ENCODE peak calls at places on chromosome 14, in ten cellular contexts. One of them, this sample, is unnamed.

GRCh38 chr14:91727121-91727520 is 4.8 kb downstream of the CATSPERB start:
- DNase-seq in SK-N-SH: no peak
- DNase-seq in dorsolateral prefrontal cortex: no peak
- DNase-seq in upper lobe of right lung: no peak
- DNase-seq in CD4-positive, alpha-beta T cell: no peak
- DNase-seq in caudate nucleus: no peak
- DNase-seq in CD4-positive, CD25-positive, alpha-beta regulatory T cell: no peak
- DNase-seq in Panc1: no peak
- DNase-seq in left ventricle myocardium inferior: no peak
- DNase-seq in foreskin keratinocyte: no peak
- DNase-seq in this sample: peak; percentile 39

GRCh38 chr14:76917158-76917596 is 91.0 kb downstream of the LRRC74A start:
- DNase-seq in SK-N-SH: peak; percentile 67
- DNase-seq in caudate nucleus: no peak
- DNase-seq in foreskin keratinocyte: peak; percentile 57
- DNase-seq in upper lobe of right lung: no peak
- DNase-seq in Panc1: no peak
- DNase-seq in CD4-positive, CD25-positive, alpha-beta regulatory T cell: no peak
- DNase-seq in CD4-positive, alpha-beta T cell: no peak
- DNase-seq in dorsolateral prefrontal cortex: no peak
- DNase-seq in left ventricle myocardium inferior: peak; percentile 47
- DNase-seq in this sample: peak; percentile 85

GRCh38 chr14:32453857-32454810 is 125.0 kb downstream of the AKAP6 start:
- DNase-seq in foreskin keratinocyte: peak; percentile 87
- DNase-seq in upper lobe of right lung: no peak
- DNase-seq in dorsolateral prefrontal cortex: no peak
- DNase-seq in CD4-positive, alpha-beta T cell: no peak
- DNase-seq in SK-N-SH: no peak
- DNase-seq in Panc1: no peak
- DNase-seq in caudate nucleus: no peak
- DNase-seq in left ventricle myocardium inferior: no peak
- DNase-seq in CD4-positive, CD25-positive, alpha-beta regulatory T cell: no peak
- DNase-seq in this sample: no peak

GRCh38 chr14:101947577-101947903 is 16.8 kb upstream of the DYNC1H1 start:
- DNase-seq in dorsolateral prefrontal cortex: no peak
- DNase-seq in left ventricle myocardium inferior: no peak
- DNase-seq in caudate nucleus: no peak
- DNase-seq in foreskin keratinocyte: no peak
- DNase-seq in CD4-positive, CD25-positive, alpha-beta regulatory T cell: no peak
- DNase-seq in SK-N-SH: peak; percentile 45
- DNase-seq in CD4-positive, alpha-beta T cell: no peak
- DNase-seq in Panc1: no peak
- DNase-seq in upper lobe of right lung: peak; percentile 68
- DNase-seq in this sample: no peak

GRCh38 chr14:79062226-79062625 is 892.1 kb downstream of the NRXN3 start:
- DNase-seq in left ventricle myocardium inferior: no peak
- DNase-seq in foreskin keratinocyte: no peak
- DNase-seq in dorsolateral prefrontal cortex: no peak
- DNase-seq in caudate nucleus: no peak
- DNase-seq in Panc1: no peak
- DNase-seq in SK-N-SH: no peak
- DNase-seq in upper lobe of right lung: no peak
- DNase-seq in CD4-positive, CD25-positive, alpha-beta regulatory T cell: no peak
- DNase-seq in CD4-positive, alpha-beta T cell: no peak
- DNase-seq in this sample: no peak

GRCh38 chr14:70821916-70822705 is 12.8 kb upstream of the MAP3K9 start:
- DNase-seq in foreskin keratinocyte: no peak
- DNase-seq in CD4-positive, CD25-positive, alpha-beta regulatory T cell: peak; percentile 45
- DNase-seq in Panc1: no peak
- DNase-seq in CD4-positive, alpha-beta T cell: peak; percentile 38
- DNase-seq in dorsolateral prefrontal cortex: peak; percentile 84
- DNase-seq in upper lobe of right lung: peak; percentile 75
- DNase-seq in left ventricle myocardium inferior: peak; percentile 51
- DNase-seq in caudate nucleus: peak; percentile 11
- DNase-seq in SK-N-SH: peak; percentile 87
- DNase-seq in this sample: peak; percentile 41

GRCh38 chr14:95222870-95223398 is 65.6 kb upstream of the DICER1 start:
- DNase-seq in upper lobe of right lung: no peak
- DNase-seq in left ventricle myocardium inferior: no peak
- DNase-seq in CD4-positive, CD25-positive, alpha-beta regulatory T cell: no peak
- DNase-seq in SK-N-SH: no peak
- DNase-seq in CD4-positive, alpha-beta T cell: no peak
- DNase-seq in Panc1: no peak
- DNase-seq in caudate nucleus: no peak
- DNase-seq in foreskin keratinocyte: peak; percentile 62
- DNase-seq in dorsolateral prefrontal cortex: no peak
- DNase-seq in this sample: no peak

GRCh38 chr14:77376380-77376770 is 519 bp downstream of the TMED8 start:
- DNase-seq in CD4-positive, CD25-positive, alpha-beta regulatory T cell: peak; percentile 3
- DNase-seq in upper lobe of right lung: peak; percentile 70
- DNase-seq in foreskin keratinocyte: no peak
- DNase-seq in SK-N-SH: peak; percentile 69
- DNase-seq in left ventricle myocardium inferior: peak; percentile 16
- DNase-seq in caudate nucleus: peak; percentile 60
- DNase-seq in dorsolateral prefrontal cortex: peak; percentile 48
- DNase-seq in CD4-positive, alpha-beta T cell: peak; percentile 8
- DNase-seq in Panc1: no peak
- DNase-seq in this sample: peak; percentile 27

GRCh38 chr14:22875003-22875747 is 3.6 kb downstream of the LRP10 start:
- DNase-seq in CD4-positive, alpha-beta T cell: no peak
- DNase-seq in SK-N-SH: no peak
- DNase-seq in upper lobe of right lung: no peak
- DNase-seq in CD4-positive, CD25-positive, alpha-beta regulatory T cell: no peak
- DNase-seq in caudate nucleus: no peak
- DNase-seq in foreskin keratinocyte: no peak
- DNase-seq in Panc1: no peak
- DNase-seq in dorsolateral prefrontal cortex: no peak
- DNase-seq in left ventricle myocardium inferior: no peak
- DNase-seq in this sample: no peak

GRCh38 chr14:32623300-32624093 is 294.4 kb downstream of the AKAP6 start:
- DNase-seq in CD4-positive, CD25-positive, alpha-beta regulatory T cell: no peak
- DNase-seq in foreskin keratinocyte: peak; percentile 46
- DNase-seq in CD4-positive, alpha-beta T cell: no peak
- DNase-seq in SK-N-SH: no peak
- DNase-seq in Panc1: no peak
- DNase-seq in left ventricle myocardium inferior: no peak
- DNase-seq in caudate nucleus: no peak
- DNase-seq in dorsolateral prefrontal cortex: no peak
- DNase-seq in upper lobe of right lung: no peak
- DNase-seq in this sample: peak; percentile 69

GRCh38 chr14:52240623-52241022 is 26.9 kb upstream of the PTGDR start:
- DNase-seq in left ventricle myocardium inferior: no peak
- DNase-seq in foreskin keratinocyte: no peak
- DNase-seq in SK-N-SH: no peak
- DNase-seq in dorsolateral prefrontal cortex: no peak
- DNase-seq in upper lobe of right lung: no peak
- DNase-seq in CD4-positive, alpha-beta T cell: no peak
- DNase-seq in Panc1: no peak
- DNase-seq in CD4-positive, CD25-positive, alpha-beta regulatory T cell: no peak
- DNase-seq in caudate nucleus: no peak
- DNase-seq in this sample: peak; percentile 40

GRCh38 chr14:106417224-106418049 is 891.1 kb downstream of the TMEM121 start:
- DNase-seq in foreskin keratinocyte: no peak
- DNase-seq in CD4-positive, alpha-beta T cell: peak; percentile 38
- DNase-seq in upper lobe of right lung: peak; percentile 83
- DNase-seq in CD4-positive, CD25-positive, alpha-beta regulatory T cell: peak; percentile 67
- DNase-seq in dorsolateral prefrontal cortex: no peak
- DNase-seq in caudate nucleus: no peak
- DNase-seq in SK-N-SH: peak; percentile 65
- DNase-seq in Panc1: peak; percentile 76
- DNase-seq in left ventricle myocardium inferior: peak; percentile 25
- DNase-seq in this sample: no peak

GRCh38 chr14:75709207-75709812 is 48.3 kb downstream of the TTLL5 start:
- DNase-seq in upper lobe of right lung: peak; percentile 66
- DNase-seq in caudate nucleus: peak; percentile 7
- DNase-seq in dorsolateral prefrontal cortex: peak; percentile 75
- DNase-seq in Panc1: peak; percentile 45
- DNase-seq in CD4-positive, CD25-positive, alpha-beta regulatory T cell: peak; percentile 27
- DNase-seq in CD4-positive, alpha-beta T cell: peak; percentile 44
- DNase-seq in SK-N-SH: peak; percentile 52
- DNase-seq in left ventricle myocardium inferior: peak; percentile 64
- DNase-seq in foreskin keratinocyte: peak; percentile 51
- DNase-seq in this sample: peak; percentile 80

GRCh38 chr14:72685456-72685855 is 208.4 kb downstream of the DPF3 start:
- DNase-seq in caudate nucleus: no peak
- DNase-seq in foreskin keratinocyte: no peak
- DNase-seq in CD4-positive, alpha-beta T cell: no peak
- DNase-seq in Panc1: no peak
- DNase-seq in left ventricle myocardium inferior: no peak
- DNase-seq in upper lobe of right lung: no peak
- DNase-seq in dorsolateral prefrontal cortex: no peak
- DNase-seq in CD4-positive, CD25-positive, alpha-beta regulatory T cell: no peak
- DNase-seq in SK-N-SH: no peak
- DNase-seq in this sample: no peak

GRCh38 chr14:26204954-26205479 is 392.8 kb downstream of the NOVA1 start:
- DNase-seq in foreskin keratinocyte: no peak
- DNase-seq in caudate nucleus: peak; percentile 14
- DNase-seq in left ventricle myocardium inferior: peak; percentile 39
- DNase-seq in upper lobe of right lung: no peak
- DNase-seq in Panc1: no peak
- DNase-seq in SK-N-SH: peak; percentile 7
- DNase-seq in CD4-positive, CD25-positive, alpha-beta regulatory T cell: no peak
- DNase-seq in dorsolateral prefrontal cortex: peak; percentile 52
- DNase-seq in CD4-positive, alpha-beta T cell: no peak
- DNase-seq in this sample: no peak

GRCh38 chr14:105702275-105702817 is 176.0 kb downstream of the TMEM121 start:
- DNase-seq in caudate nucleus: no peak
- DNase-seq in CD4-positive, CD25-positive, alpha-beta regulatory T cell: no peak
- DNase-seq in left ventricle myocardium inferior: no peak
- DNase-seq in SK-N-SH: no peak
- DNase-seq in upper lobe of right lung: peak; percentile 29
- DNase-seq in CD4-positive, alpha-beta T cell: no peak
- DNase-seq in foreskin keratinocyte: no peak
- DNase-seq in Panc1: no peak
- DNase-seq in dorsolateral prefrontal cortex: no peak
- DNase-seq in this sample: no peak

GRCh38 chr14:78355109-78355508 is 184.9 kb downstream of the NRXN3 start:
- DNase-seq in CD4-positive, CD25-positive, alpha-beta regulatory T cell: no peak
- DNase-seq in SK-N-SH: no peak
- DNase-seq in caudate nucleus: no peak
- DNase-seq in dorsolateral prefrontal cortex: no peak
- DNase-seq in upper lobe of right lung: no peak
- DNase-seq in left ventricle myocardium inferior: no peak
- DNase-seq in CD4-positive, alpha-beta T cell: no peak
- DNase-seq in Panc1: no peak
- DNase-seq in foreskin keratinocyte: no peak
- DNase-seq in this sample: no peak

GRCh38 chr14:52850520-52850919 is 59.1 kb upstream of the GNPNAT1 start:
- DNase-seq in Panc1: no peak
- DNase-seq in caudate nucleus: no peak
- DNase-seq in SK-N-SH: no peak
- DNase-seq in left ventricle myocardium inferior: no peak
- DNase-seq in dorsolateral prefrontal cortex: no peak
- DNase-seq in upper lobe of right lung: no peak
- DNase-seq in foreskin keratinocyte: no peak
- DNase-seq in CD4-positive, CD25-positive, alpha-beta regulatory T cell: no peak
- DNase-seq in CD4-positive, alpha-beta T cell: no peak
- DNase-seq in this sample: no peak

GRCh38 chr14:54465654-54466053 is 23.1 kb downstream of the GMFB start:
- DNase-seq in left ventricle myocardium inferior: no peak
- DNase-seq in CD4-positive, CD25-positive, alpha-beta regulatory T cell: no peak
- DNase-seq in dorsolateral prefrontal cortex: no peak
- DNase-seq in Panc1: no peak
- DNase-seq in upper lobe of right lung: no peak
- DNase-seq in foreskin keratinocyte: no peak
- DNase-seq in CD4-positive, alpha-beta T cell: no peak
- DNase-seq in SK-N-SH: no peak
- DNase-seq in caudate nucleus: no peak
- DNase-seq in this sample: no peak
- H3K27ac ChIP-seq in left ventricle myocardium inferior: no peak overlapping the region
- H3K27ac ChIP-seq in CD4-positive, CD25-positive, alpha-beta regulatory T cell: no peak overlapping the region
- H3K27ac ChIP-seq in dorsolateral prefrontal cortex: no peak overlapping the region
- H3K27ac ChIP-seq in Panc1: no peak overlapping the region
- H3K27ac ChIP-seq in upper lobe of right lung: no peak overlapping the region
- H3K27ac ChIP-seq in foreskin keratinocyte: no peak overlapping the region
- H3K27ac ChIP-seq in CD4-positive, alpha-beta T cell: no peak overlapping the region
- H3K27ac ChIP-seq in SK-N-SH: no peak overlapping the region
- H3K27ac ChIP-seq in caudate nucleus: no peak overlapping the region
- H3K27ac ChIP-seq in this sample: no peak overlapping the region

GRCh38 chr14:103016071-103016470 is 41.3 kb downstream of the CDC42BPB start:
- DNase-seq in CD4-positive, alpha-beta T cell: no peak
- DNase-seq in caudate nucleus: no peak
- DNase-seq in left ventricle myocardium inferior: peak; percentile 26
- DNase-seq in CD4-positive, CD25-positive, alpha-beta regulatory T cell: no peak
- DNase-seq in Panc1: no peak
- DNase-seq in dorsolateral prefrontal cortex: no peak
- DNase-seq in upper lobe of right lung: peak; percentile 63
- DNase-seq in foreskin keratinocyte: no peak
- DNase-seq in SK-N-SH: no peak
- DNase-seq in this sample: no peak
- H3K27ac ChIP-seq in CD4-positive, alpha-beta T cell: no peak overlapping the region
- H3K27ac ChIP-seq in caudate nucleus: peak overlapping the region; percentile 19
- H3K27ac ChIP-seq in left ventricle myocardium inferior: no peak overlapping the region
- H3K27ac ChIP-seq in CD4-positive, CD25-positive, alpha-beta regulatory T cell: no peak overlapping the region
- H3K27ac ChIP-seq in Panc1: no peak overlapping the region
- H3K27ac ChIP-seq in dorsolateral prefrontal cortex: peak overlapping the region; percentile 90
- H3K27ac ChIP-seq in upper lobe of right lung: no peak overlapping the region
- H3K27ac ChIP-seq in foreskin keratinocyte: no peak overlapping the region
- H3K27ac ChIP-seq in SK-N-SH: no peak overlapping the region
- H3K27ac ChIP-seq in this sample: no peak overlapping the region

GRCh38 chr14:100304825-100305445 is 1.3 kb downstream of the SLC25A29 start:
- DNase-seq in CD4-positive, CD25-positive, alpha-beta regulatory T cell: no peak
- DNase-seq in left ventricle myocardium inferior: peak; percentile 52
- DNase-seq in foreskin keratinocyte: peak; percentile 51
- DNase-seq in upper lobe of right lung: peak; percentile 82
- DNase-seq in Panc1: no peak
- DNase-seq in caudate nucleus: peak; percentile 57
- DNase-seq in CD4-positive, alpha-beta T cell: no peak
- DNase-seq in dorsolateral prefrontal cortex: no peak
- DNase-seq in SK-N-SH: no peak
- DNase-seq in this sample: peak; percentile 48
- H3K27ac ChIP-seq in CD4-positive, CD25-positive, alpha-beta regulatory T cell: peak overlapping the region; percentile 33
- H3K27ac ChIP-seq in left ventricle myocardium inferior: peak overlapping the region; percentile 94
- H3K27ac ChIP-seq in foreskin keratinocyte: no peak overlapping the region
- H3K27ac ChIP-seq in upper lobe of right lung: peak overlapping the region; percentile 80
- H3K27ac ChIP-seq in Panc1: peak overlapping the region; percentile 57
- H3K27ac ChIP-seq in caudate nucleus: peak overlapping the region; percentile 70
- H3K27ac ChIP-seq in CD4-positive, alpha-beta T cell: no peak overlapping the region
- H3K27ac ChIP-seq in dorsolateral prefrontal cortex: peak overlapping the region; percentile 85
- H3K27ac ChIP-seq in SK-N-SH: peak overlapping the region; percentile 51
- H3K27ac ChIP-seq in this sample: no peak overlapping the region

DNA sequence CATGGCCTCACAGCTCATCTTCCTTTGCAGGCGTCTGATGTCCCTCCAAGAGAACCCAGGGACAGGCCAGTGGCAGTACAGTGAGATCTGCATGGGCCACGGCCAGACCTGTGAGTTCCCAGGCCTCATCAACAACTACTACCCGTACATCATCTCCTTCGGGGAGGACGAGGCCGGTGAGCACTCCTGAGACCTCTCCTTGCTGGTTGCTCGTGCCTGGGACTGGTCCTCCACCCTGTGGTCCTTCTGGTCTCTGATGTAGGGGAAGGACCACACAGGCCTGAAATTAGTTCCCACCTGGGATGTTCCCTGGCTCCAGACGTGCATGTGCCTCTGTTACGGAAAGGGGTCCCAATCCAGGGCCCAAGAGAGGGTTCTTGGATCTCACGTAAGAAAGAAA is 17.9 kb downstream of the HHIPL1 start:
- DNase-seq in caudate nucleus: no peak
- DNase-seq in SK-N-SH: no peak
- DNase-seq in dorsolateral prefrontal cortex: no peak
- DNase-seq in CD4-positive, CD25-positive, alpha-beta regulatory T cell: no peak
- DNase-seq in CD4-positive, alpha-beta T cell: no peak
- DNase-seq in left ventricle myocardium inferior: no peak
- DNase-seq in upper lobe of right lung: no peak
- DNase-seq in Panc1: no peak
- DNase-seq in foreskin keratinocyte: no peak
- DNase-seq in this sample: no peak
- H3K27ac ChIP-seq in caudate nucleus: no peak overlapping the region
- H3K27ac ChIP-seq in SK-N-SH: no peak overlapping the region
- H3K27ac ChIP-seq in dorsolateral prefrontal cortex: no peak overlapping the region
- H3K27ac ChIP-seq in CD4-positive, CD25-positive, alpha-beta regulatory T cell: no peak overlapping the region
- H3K27ac ChIP-seq in CD4-positive, alpha-beta T cell: no peak overlapping the region
- H3K27ac ChIP-seq in left ventricle myocardium inferior: no peak overlapping the region
- H3K27ac ChIP-seq in upper lobe of right lung: no peak overlapping the region
- H3K27ac ChIP-seq in Panc1: no peak overlapping the region
- H3K27ac ChIP-seq in foreskin keratinocyte: no peak overlapping the region
- H3K27ac ChIP-seq in this sample: no peak overlapping the region